ENCODE peak calls at places on chromosomes 16 and 17, in four cellular contexts. L is psoas muscle, Y is ovary, T is uterus. U is an unnamed sample. For H3K4me1 and H3K36me3, the result is how much of the 10 kb centered on the place peaks cover.

GRCh38 chr16:82183004-82183397 is 13.0 kb upstream of the MPHOSPH6 start:
- DNase-seq in L (no peak), Y (no peak), T (no peak), U (no peak)

GRCh38 chr17:17355426-17355825 is 52.3 kb downstream of the NT5M start:
- DNase-seq in L (no peak), Y (peak), T (no peak), U (no peak)

GRCh38 chr16:81693467-81694303 is 85.4 kb upstream of the PLCG2 start:
- DNase-seq in L (no peak), Y (no peak), T (no peak), U (peak)

GRCh38 chr17:78921437-78921971 is 3.7 kb downstream of the TIMP2 start:
- DNase-seq in L (peak), Y (no peak), T (no peak), U (no peak)

GRCh38 chr16:31536804-31537361 is 9.2 kb downstream of the AHSP start:
- DNase-seq in L (no peak), Y (no peak), T (no peak), U (no peak)

GRCh38 chr16:73196670-73197069 is 148.7 kb upstream of the ZFHX3 start:
- DNase-seq in L (peak), Y (peak), T (peak), U (peak)

GRCh38 chr17:56675876-56676660 is 82.6 kb downstream of the NOG start:
- DNase-seq in L (no peak), Y (no peak), T (no peak), U (no peak)

GRCh38 chr16:22161999-22162657 is at the start of gene SDR42E2:
- DNase-seq in L (no peak), Y (no peak), T (no peak), U (no peak)

GRCh38 chr17:1347681-1348318 is 52.2 kb downstream of the YWHAE start:
- DNase-seq in L (peak), Y (no peak), T (peak), U (no peak)

GRCh38 chr16:4726616-4727015 is 7.5 kb downstream of the ANKS3 start:
- DNase-seq in L (peak), Y (no peak), T (no peak), U (no peak)

DNA sequence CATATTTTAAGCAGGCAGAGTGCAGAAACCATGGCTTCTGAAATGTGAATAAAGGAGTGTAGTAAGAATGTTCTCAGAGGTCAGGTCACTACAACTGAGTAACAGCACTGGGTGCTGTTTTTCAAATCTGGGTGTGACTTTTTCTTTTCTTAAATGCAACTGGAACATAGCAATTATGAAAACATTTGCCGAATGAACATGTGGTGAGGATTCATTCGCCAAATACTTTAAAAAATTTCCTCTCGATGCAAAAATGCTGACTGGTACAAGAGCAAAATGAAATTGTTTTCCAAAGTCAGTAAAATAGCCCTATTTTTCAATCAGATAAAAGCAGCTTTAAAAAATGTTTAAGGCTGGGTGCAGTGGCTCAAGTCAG is 18.6 kb downstream of the ZDHHC7 start:
- DNase-seq in L (no peak), Y (no peak), T (no peak), U (no peak)
- H3K4me1 ChIP-seq in L (under half), Y (under half), T (under half), U (under half)

GRCh38 chr17:36485027-36485426 is 1.5 kb upstream of the ZNHIT3 start:
- DNase-seq in L (no peak), Y (no peak), T (no peak), U (no peak)
- H3K4me3 ChIP-seq in L (no peak), Y (no peak), T (no peak), U (no peak)

GRCh38 chr16:49964316-49964715 is 60.7 kb upstream of the CNEP1R1 start:
- DNase-seq in L (no peak), Y (no peak), T (no peak), U (no peak)

GRCh38 chr16:49958474-49958873 is 66.6 kb upstream of the CNEP1R1 start:
- DNase-seq in L (no peak), Y (no peak), T (no peak), U (no peak)

GRCh38 chr16:49956915-49957314 is 68.1 kb upstream of the CNEP1R1 start:
- DNase-seq in L (no peak), Y (no peak), T (no peak), U (no peak)

GRCh38 chr16:49961087-49961486 is 63.9 kb upstream of the CNEP1R1 start:
- DNase-seq in L (no peak), Y (no peak), T (no peak), U (no peak)

GRCh38 chr16:49959552-49960277 is 65.3 kb upstream of the CNEP1R1 start:
- DNase-seq in L (no peak), Y (no peak), T (no peak), U (no peak)
- H3K36me3 ChIP-seq in L (under half), Y (under half), T (under half), U (under half)

GRCh38 chr16:9092282-9092962 is 978 bp downstream of the HAPSTR1 start:
- DNase-seq in L (peak), Y (peak), T (peak), U (peak)
- H3K4me1 ChIP-seq in L (under half), Y (under half), T (under half), U (under half)

GRCh38 chr17:21376585-21376834 is 353 bp downstream of the KCNJ12 start:
- DNase-seq in L (no peak), Y (no peak), T (no peak), U (no peak)

GRCh38 chr17:21378553-21378952 is 2.4 kb downstream of the KCNJ12 start:
- DNase-seq in L (no peak), Y (no peak), T (no peak), U (no peak)

GRCh38 chr17:21379080-21379711 is 3.0 kb downstream of the KCNJ12 start:
- DNase-seq in L (peak), Y (no peak), T (no peak), U (peak)

GRCh38 chr17:21376835-21377690 is 906 bp downstream of the KCNJ12 start:
- DNase-seq in L (peak), Y (peak), T (no peak), U (no peak)

DNA sequence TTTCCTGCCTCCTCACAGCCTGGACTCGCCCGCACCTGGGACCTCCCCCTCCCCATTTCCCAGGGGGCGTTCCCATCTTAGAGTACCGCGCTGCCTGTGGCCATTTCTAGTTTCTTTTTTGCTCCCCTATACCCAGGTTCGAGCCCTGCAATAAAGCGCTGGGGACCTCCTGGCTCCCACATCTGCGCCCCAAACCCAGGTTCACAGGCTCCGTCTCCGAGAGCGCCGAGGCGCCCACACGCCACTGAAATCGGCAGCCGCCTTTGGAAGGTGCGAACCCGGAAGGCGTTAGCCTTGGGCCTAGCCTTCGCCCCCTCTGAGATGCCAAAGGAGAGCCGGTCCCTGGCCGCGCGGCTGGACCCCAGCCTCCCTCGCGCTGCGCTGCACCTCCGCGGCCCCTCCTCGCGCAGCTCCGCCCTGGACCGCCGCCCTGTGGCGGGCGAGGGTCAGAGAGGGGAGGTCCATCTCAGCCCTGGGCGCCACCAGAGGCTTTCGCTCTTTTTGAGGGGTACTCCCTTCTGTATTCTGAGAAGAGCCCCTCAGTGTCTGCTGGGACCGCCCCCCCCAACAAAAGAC is 1.8 kb downstream of the KCNJ12 start:
- DNase-seq in L (no peak), Y (no peak), T (no peak), U (no peak)
- H3K4me3 ChIP-seq in L (peak), Y (no peak), T (peak), U (no peak)

GRCh38 chr16:27350006-27350405 is 36.2 kb downstream of the IL4R start:
- DNase-seq in L (no peak), Y (no peak), T (no peak), U (peak)
- H3K36me3 ChIP-seq in L (under half), Y (under half), T (under half), U (half or more)

DNA sequence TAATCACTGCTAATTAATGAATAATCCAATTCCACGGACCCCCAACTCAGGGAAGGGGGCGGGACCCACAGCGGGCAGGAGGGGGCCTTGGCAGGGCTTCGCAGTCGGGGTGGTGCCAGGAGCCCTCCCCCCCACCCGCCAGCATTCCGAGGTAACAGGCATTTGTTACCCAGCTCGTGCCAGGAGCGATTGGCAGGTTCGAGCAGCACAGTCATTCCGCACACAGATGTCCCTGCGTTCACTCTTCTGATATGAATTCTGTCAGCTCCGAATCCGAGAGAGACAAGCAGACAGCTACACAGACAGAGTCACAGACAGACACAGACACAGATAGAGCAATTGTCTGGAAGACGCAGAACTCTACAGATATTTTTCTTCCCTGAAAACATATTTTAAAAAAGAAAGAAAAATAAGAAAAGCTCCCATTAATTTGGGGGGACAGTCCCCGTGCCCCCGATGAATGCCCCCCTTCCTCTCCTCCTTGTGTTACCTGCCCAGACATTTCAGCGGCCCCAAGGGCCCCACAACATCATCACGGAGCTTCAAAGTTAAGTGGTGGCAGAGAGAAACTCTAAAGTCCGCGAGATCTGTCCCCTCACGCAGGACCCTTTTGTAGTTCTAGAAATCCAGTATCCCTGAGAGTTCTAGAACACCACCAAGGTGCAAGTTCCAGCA is 10.2 kb downstream of the NEUROD2 start:
- DNase-seq in L (no peak), Y (no peak), T (no peak), U (no peak)
- H3K4me1 ChIP-seq in L (under half), Y (under half), T (under half), U (under half)

DNA sequence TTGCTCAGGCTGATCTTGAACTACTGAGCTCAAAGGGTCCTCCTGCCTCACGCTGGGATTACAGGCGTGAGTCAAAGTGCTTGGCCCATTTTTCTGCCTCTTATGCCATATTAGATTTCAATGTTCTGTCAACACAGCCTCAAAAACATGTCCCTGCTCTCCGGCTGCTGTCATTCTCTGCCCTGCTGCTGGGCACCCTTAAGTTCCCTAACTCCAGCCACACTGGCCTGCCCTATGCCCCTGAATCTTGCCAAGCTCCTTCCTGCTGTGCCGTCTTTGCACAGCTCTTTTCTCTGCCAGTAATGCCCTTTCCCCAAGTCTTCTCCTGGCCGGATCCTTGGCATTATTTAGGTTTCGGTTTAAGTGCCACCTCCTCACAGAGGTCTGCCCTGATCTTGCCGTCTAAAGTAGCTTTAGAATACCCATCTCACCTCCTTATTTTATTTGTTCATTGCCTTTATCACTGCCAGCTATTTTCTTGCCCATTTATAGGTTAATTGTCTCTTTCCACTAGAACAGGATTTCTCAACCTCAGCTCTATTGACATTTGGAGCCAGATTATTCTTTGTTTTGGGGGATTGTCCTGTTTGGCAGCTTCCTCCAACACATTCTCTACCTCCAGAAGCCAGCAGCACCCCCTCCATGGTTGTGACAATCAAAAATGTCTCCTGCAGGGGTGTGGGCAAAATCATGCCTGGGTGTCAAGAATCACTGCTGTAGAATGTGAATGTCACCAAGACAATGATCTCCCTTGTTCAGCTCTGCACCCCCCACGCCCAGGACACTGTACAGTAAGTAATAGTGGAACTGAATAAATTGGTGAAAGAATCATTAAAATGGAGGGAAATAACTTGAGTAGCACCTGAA is 168.2 kb downstream of the CYLD start:
- DNase-seq in L (no peak), Y (no peak), T (no peak), U (no peak)
- H3K4me3 ChIP-seq in L (no peak), Y (no peak), T (no peak), U (no peak)

GRCh38 chr17:49086316-49086605 is 46.3 kb upstream of the B4GALNT2 start:
- DNase-seq in L (no peak), Y (no peak), T (no peak), U (no peak)
- H3K36me3 ChIP-seq in L (under half), Y (under half), T (under half), U (under half)